ENCODE peak calls at places on chromosomes 4 and X, in four cellular contexts. G is GM12892, O is prostate gland, P is endothelial cell of umbilical vein. B is an unnamed sample.

GRCh38 chrX:2705036-2705435 is 13.9 kb downstream of the CD99 start:
- DNase-seq in O (peak), G (no peak), P (peak), B (no peak)

GRCh38 chr4:182143822-182144620 is 99.2 kb upstream of the TENM3 start:
- DNase-seq in O (no peak), G (no peak), P (no peak), B (peak)

GRCh38 chr4:38856524-38857337 is at the start of gene TLR6:
- DNase-seq in P (peak), G (peak), O (peak), B (peak)

GRCh38 chr4:57061395-57061794 is 48.8 kb downstream of the IGFBP7 start:
- DNase-seq in O (no peak), G (no peak), P (no peak), B (no peak)

GRCh38 chrX:132206259-132206658 is 13.0 kb downstream of the RAP2C start:
- DNase-seq in P (peak), O (no peak), G (no peak), B (no peak)

GRCh38 chr4:38190717-38191178 is 230.6 kb downstream of the PTTG2 start:
- DNase-seq in P (peak), G (no peak), O (no peak), B (peak)

GRCh38 chr4:145524535-145524934 is 42.9 kb downstream of the SMAD1 start:
- DNase-seq in G (no peak), O (no peak), P (no peak), B (no peak)

GRCh38 chr4:123350191-123350544 is 46.4 kb upstream of the SPRY1 start:
- DNase-seq in P (peak), G (no peak), O (peak), B (no peak)

GRCh38 chr4:176340871-176341685 is 21.3 kb downstream of the SPCS3 start:
- DNase-seq in O (no peak), G (no peak), P (peak), B (peak)

GRCh38 chr4:34417160-34417559 is 1827.2 kb downstream of the ARAP2 start:
- DNase-seq in O (no peak), G (no peak), P (no peak), B (no peak)

GRCh38 chrX:155070975-155071693 is at the start of the genes BRCC3, CMC4 and MTCP1:
- DNase-seq in O (peak), G (peak), P (peak), B (peak)

GRCh38 chrX:140815868-140816267 is 106.3 kb downstream of the LINC00632 start:
- DNase-seq in G (no peak), P (no peak), O (no peak), B (no peak)

GRCh38 chrX:24357101-24357500 is 3.3 kb upstream of the SUPT20HL1 start:
- DNase-seq in O (no peak), G (no peak), P (peak), B (no peak)

GRCh38 chr4:112942077-112942476 is 107.4 kb upstream of the ANK2 start:
- DNase-seq in P (no peak), G (no peak), O (no peak), B (no peak)

GRCh38 chr4:66045913-66046312 is 375.6 kb upstream of the EPHA5 start:
- DNase-seq in P (no peak), G (no peak), O (no peak), B (no peak)

GRCh38 chr4:11729548-11729947 is 300.9 kb upstream of the HS3ST1 start:
- DNase-seq in G (no peak), P (no peak), O (no peak), B (no peak)

GRCh38 chr4:11730545-11730944 is 301.9 kb upstream of the HS3ST1 start:
- DNase-seq in P (no peak), G (no peak), O (no peak), B (no peak)

GRCh38 chr4:11728165-11728564 is 299.5 kb upstream of the HS3ST1 start:
- DNase-seq in P (no peak), O (no peak), G (no peak), B (no peak)

GRCh38 chr4:11732155-11732554 is 303.5 kb upstream of the HS3ST1 start:
- DNase-seq in P (no peak), O (no peak), G (no peak), B (no peak)
- TF ChIP-seq POLR2AphosphoS5 in P (no peak), O (no peak), G (no peak), B (no peak)

GRCh38 chr4:134200811-134201215 is 776 bp downstream of the PABPC4L start:
- DNase-seq in G (no peak), P (no peak), O (no peak), B (no peak)

GRCh38 chr4:134202557-134202956 is 968 bp upstream of the PABPC4L start:
- DNase-seq in G (no peak), O (peak), P (peak), B (no peak)

GRCh38 chr4:134202136-134202535 is 547 bp upstream of the PABPC4L start:
- DNase-seq in O (no peak), P (no peak), G (no peak), B (no peak)

DNA sequence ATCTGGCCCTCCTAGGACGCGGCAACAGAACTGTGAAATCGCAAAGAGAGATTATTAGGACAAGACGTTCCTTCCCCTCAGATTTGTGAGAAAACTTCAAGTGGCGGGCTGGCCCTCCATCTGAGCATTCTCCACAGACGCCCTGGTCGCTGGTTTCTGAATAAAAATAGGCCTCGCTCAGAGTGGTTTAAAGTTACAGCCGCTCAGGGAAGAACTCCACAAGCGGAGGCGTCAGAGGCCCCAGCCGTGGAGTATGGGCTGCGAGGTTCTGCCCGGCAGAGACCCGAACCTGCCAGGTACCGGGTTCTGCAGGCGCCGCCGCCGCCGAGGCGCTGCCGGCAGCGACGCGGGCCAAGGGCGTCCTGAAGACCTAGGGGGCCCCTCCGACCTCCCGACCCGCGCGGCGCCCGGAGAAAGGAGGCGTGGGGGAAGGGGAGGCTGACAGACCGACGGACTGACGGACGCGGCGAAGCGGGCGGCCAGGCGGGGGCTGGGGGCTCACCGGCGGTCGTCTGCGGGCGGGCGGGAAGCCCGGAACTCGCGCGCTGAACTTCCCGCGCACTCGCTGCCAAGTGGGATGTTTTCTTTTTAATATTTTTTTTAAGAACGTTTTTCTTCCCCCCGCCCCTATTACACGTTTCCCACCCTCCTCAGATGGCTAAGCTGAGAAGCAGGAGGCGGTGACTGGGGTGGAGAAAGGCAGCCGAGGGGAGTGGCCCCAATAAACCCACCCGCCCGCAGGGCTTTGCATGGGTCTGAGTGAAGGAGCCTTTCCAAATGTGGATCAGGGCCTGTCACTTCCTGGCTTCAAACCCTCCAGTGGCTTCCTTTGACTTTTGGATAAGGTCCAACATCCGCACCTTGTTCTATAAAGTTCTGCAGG is at the start of gene PABPC4L:
- DNase-seq in P (peak), G (no peak), O (peak), B (no peak)
- TF ChIP-seq POLR2AphosphoS5 in P (no peak), G (no peak), O (no peak), B (no peak)

GRCh38 chr4:127421418-127421817 is 211.3 kb upstream of the INTU start:
- DNase-seq in G (no peak), P (no peak), O (no peak), B (no peak)

GRCh38 chr4:127410644-127411043 is 222.1 kb upstream of the INTU start:
- DNase-seq in P (no peak), O (no peak), G (no peak), B (no peak)

GRCh38 chr4:127410201-127410600 is 222.6 kb upstream of the INTU start:
- DNase-seq in G (no peak), P (no peak), O (no peak), B (no peak)

DNA sequence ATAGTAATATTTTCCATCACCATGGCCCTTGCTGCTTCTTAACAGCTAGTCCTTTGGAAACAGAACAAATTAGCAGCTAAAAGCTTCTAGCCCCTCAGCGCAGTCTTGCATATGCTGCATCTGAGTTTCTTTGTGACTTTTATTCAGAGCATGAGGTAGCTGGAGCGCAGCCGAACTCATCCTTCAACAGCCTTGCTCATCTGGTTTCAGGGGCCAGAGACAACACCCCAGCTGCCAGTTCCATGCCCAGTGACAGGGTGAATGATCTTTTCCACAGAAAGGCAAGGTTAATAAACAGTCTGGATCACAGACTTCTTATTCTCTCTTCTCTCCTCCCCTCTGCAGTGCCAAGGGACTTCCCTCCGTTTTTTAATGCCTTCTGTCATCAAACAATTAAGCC is 216.7 kb upstream of the INTU start:
- DNase-seq in P (no peak), G (no peak), O (no peak), B (no peak)
- TF ChIP-seq POLR2AphosphoS5 in P (no peak), G (no peak), O (no peak), B (no peak)

GRCh38 chrX:39975094-39975865 is 122.5 kb downstream of the BCOR start:
- DNase-seq in O (peak), G (no peak), P (no peak), B (no peak)
- TF ChIP-seq POLR2AphosphoS5 in O (no peak), G (no peak), P (no peak), B (no peak)

DNA sequence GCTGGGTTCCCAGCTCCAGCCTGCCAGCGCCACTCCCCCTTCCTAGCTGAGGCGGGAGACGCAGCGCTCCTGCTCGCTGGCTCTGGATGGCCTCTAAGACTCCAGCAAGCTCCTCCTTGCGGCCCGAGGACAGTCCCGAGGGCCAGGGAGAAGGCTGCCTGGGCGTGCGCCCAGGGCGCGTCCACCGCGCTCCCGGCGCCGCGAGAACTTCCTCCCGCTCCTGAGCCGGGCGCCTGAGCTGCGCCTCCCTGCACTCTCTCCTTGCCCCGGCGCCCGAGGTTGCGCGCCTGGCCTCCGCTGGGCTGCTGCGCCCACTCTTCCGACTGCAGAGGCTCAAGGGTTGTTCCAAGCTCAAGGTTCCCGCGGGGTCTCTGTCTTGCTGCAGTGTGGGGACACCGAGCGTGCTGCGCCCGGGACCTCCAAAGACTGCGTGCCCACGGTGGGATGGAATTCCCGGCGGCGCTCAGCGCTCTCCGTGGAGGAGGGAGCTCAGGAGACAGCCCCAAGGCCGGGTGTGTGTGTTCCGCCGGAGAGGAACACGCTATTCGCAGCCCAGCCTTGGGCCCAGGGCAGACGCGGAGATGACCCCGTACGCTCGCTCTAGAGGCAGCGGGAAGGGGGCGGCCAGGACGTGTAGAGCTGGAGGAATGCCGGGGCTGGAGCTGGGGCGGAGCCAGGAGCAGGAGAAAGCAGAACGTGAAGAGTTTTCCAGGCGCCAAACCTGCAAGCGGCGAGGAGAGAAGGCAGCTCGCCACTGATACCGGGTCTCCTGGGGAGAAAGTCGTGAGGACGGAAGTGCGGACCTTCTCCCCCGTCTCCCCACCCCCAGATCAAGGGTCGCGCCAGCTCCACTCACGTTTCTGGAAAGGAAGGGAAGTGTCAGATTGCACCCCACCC is at the start of gene ARHGAP6:
- DNase-seq in O (no peak), P (peak), G (peak), B (peak)
- TF ChIP-seq POLR2AphosphoS5 in O (no peak), P (no peak), G (no peak), B (no peak)

GRCh38 chr4:54092405-54092759 is 7.6 kb upstream of the GSX2 start:
- DNase-seq in P (no peak), O (no peak), G (no peak), B (no peak)

GRCh38 chr4:54092800-54093608 is 7.0 kb upstream of the GSX2 start:
- DNase-seq in G (no peak), O (no peak), P (no peak), B (no peak)

GRCh38 chr4:54090404-54090803 is 9.6 kb upstream of the GSX2 start:
- DNase-seq in G (no peak), O (no peak), P (no peak), B (no peak)

GRCh38 chr4:54090804-54091623 is 8.9 kb upstream of the GSX2 start:
- DNase-seq in O (peak), P (peak), G (no peak), B (peak)

GRCh38 chr4:54091637-54092404 is 8.1 kb upstream of the GSX2 start:
- DNase-seq in P (peak), O (peak), G (peak), B (peak)
- TF ChIP-seq POLR2AphosphoS5 in P (no peak), O (peak), G (no peak), B (peak)

GRCh38 chrX:71068052-71068918 is at the start of gene SNX12:
- DNase-seq in P (peak), O (peak), G (peak), B (peak)
- TF ChIP-seq POLR2AphosphoS5 in P (peak), O (peak), G (peak), B (peak)

DNA sequence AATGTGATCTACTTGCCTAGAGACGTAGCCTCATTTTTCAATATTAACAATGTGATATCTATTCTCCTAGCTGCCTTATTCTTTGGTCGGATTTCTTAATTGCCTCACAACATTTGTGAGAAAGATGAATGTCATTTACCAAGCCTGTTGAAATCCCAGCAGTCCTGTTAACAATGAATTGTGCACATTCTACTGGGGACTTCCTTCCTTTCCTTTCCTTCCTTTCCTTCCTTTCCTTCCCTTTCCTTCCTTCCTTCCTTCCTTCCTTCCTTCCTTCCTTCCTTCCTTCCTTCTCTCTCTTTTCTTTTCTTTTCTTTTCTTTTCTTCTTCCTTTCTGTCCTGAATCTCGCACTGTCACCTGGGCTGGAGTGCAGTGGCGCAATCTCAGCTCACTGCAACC is 107.1 kb downstream of the GPAT3 start:
- DNase-seq in P (no peak), O (no peak), G (no peak), B (no peak)
- TF ChIP-seq POLR2AphosphoS5 in P (no peak), O (no peak), G (no peak), B (no peak)

B was measured in SK-N-SH.